ENCODE peak calls at places on chromosomes 7 and 10, in four cellular contexts. One of them, this sample, is unnamed.

GRCh38 chr10:133039107-133039822 is 48.5 kb upstream of the ADGRA1 start:
- DNase-seq in activated CD8-positive, alpha-beta memory T cell treated with anti-CD3 and anti-CD28 coated beads for 24 hours: no peak
- DNase-seq in activated T-helper 1 cell treated with anti-CD3 and anti-CD28 coated beads, Interleukin-2, amount 50 U/mL, for 16 hours: no peak
- DNase-seq in activated CD8-positive, alpha-beta T cell treated with anti-CD3 and anti-CD28 coated beads for 36 hours: no peak
- DNase-seq in this sample: no peak

GRCh38 chr10:114545071-114545470 is 113.0 kb downstream of the ABLIM1 start:
- DNase-seq in activated CD8-positive, alpha-beta memory T cell treated with anti-CD3 and anti-CD28 coated beads for 24 hours: no peak
- DNase-seq in activated T-helper 1 cell treated with anti-CD3 and anti-CD28 coated beads, Interleukin-2, amount 50 U/mL, for 16 hours: no peak
- DNase-seq in activated CD8-positive, alpha-beta T cell treated with anti-CD3 and anti-CD28 coated beads for 36 hours: no peak
- DNase-seq in this sample: no peak

GRCh38 chr10:15052121-15052520 is 8.4 kb downstream of the OLAH start:
- DNase-seq in activated CD8-positive, alpha-beta memory T cell treated with anti-CD3 and anti-CD28 coated beads for 24 hours: no peak
- DNase-seq in activated T-helper 1 cell treated with anti-CD3 and anti-CD28 coated beads, Interleukin-2, amount 50 U/mL, for 16 hours: no peak
- DNase-seq in activated CD8-positive, alpha-beta T cell treated with anti-CD3 and anti-CD28 coated beads for 36 hours: no peak
- DNase-seq in this sample: no peak

GRCh38 chr7:84085147-84085546 is 109.4 kb downstream of the SEMA3A start:
- DNase-seq in activated CD8-positive, alpha-beta memory T cell treated with anti-CD3 and anti-CD28 coated beads for 24 hours: no peak
- DNase-seq in activated T-helper 1 cell treated with anti-CD3 and anti-CD28 coated beads, Interleukin-2, amount 50 U/mL, for 16 hours: no peak
- DNase-seq in activated CD8-positive, alpha-beta T cell treated with anti-CD3 and anti-CD28 coated beads for 36 hours: no peak
- DNase-seq in this sample: peak

GRCh38 chr7:1899201-1899600 is 229.1 kb downstream of the ELFN1 start:
- DNase-seq in activated CD8-positive, alpha-beta memory T cell treated with anti-CD3 and anti-CD28 coated beads for 24 hours: no peak
- DNase-seq in activated T-helper 1 cell treated with anti-CD3 and anti-CD28 coated beads, Interleukin-2, amount 50 U/mL, for 16 hours: no peak
- DNase-seq in activated CD8-positive, alpha-beta T cell treated with anti-CD3 and anti-CD28 coated beads for 36 hours: no peak
- DNase-seq in this sample: no peak

GRCh38 chr7:4633012-4633411 is 49.1 kb upstream of the FOXK1 start:
- DNase-seq in activated CD8-positive, alpha-beta memory T cell treated with anti-CD3 and anti-CD28 coated beads for 24 hours: no peak
- DNase-seq in activated T-helper 1 cell treated with anti-CD3 and anti-CD28 coated beads, Interleukin-2, amount 50 U/mL, for 16 hours: no peak
- DNase-seq in activated CD8-positive, alpha-beta T cell treated with anti-CD3 and anti-CD28 coated beads for 36 hours: peak
- DNase-seq in this sample: peak

GRCh38 chr10:91944880-91945630 is 21.5 kb downstream of the BTAF1 start:
- DNase-seq in activated CD8-positive, alpha-beta memory T cell treated with anti-CD3 and anti-CD28 coated beads for 24 hours: no peak
- DNase-seq in activated T-helper 1 cell treated with anti-CD3 and anti-CD28 coated beads, Interleukin-2, amount 50 U/mL, for 16 hours: no peak
- DNase-seq in activated CD8-positive, alpha-beta T cell treated with anti-CD3 and anti-CD28 coated beads for 36 hours: peak
- DNase-seq in this sample: peak

GRCh38 chr10:49666685-49667084 is 12.8 kb upstream of the C10orf53 start:
- DNase-seq in activated CD8-positive, alpha-beta memory T cell treated with anti-CD3 and anti-CD28 coated beads for 24 hours: no peak
- DNase-seq in activated T-helper 1 cell treated with anti-CD3 and anti-CD28 coated beads, Interleukin-2, amount 50 U/mL, for 16 hours: no peak
- DNase-seq in activated CD8-positive, alpha-beta T cell treated with anti-CD3 and anti-CD28 coated beads for 36 hours: no peak
- DNase-seq in this sample: no peak

GRCh38 chr10:29131952-29132820 is 156.7 kb upstream of the LYZL1 start:
- DNase-seq in activated CD8-positive, alpha-beta memory T cell treated with anti-CD3 and anti-CD28 coated beads for 24 hours: no peak
- DNase-seq in activated T-helper 1 cell treated with anti-CD3 and anti-CD28 coated beads, Interleukin-2, amount 50 U/mL, for 16 hours: no peak
- DNase-seq in activated CD8-positive, alpha-beta T cell treated with anti-CD3 and anti-CD28 coated beads for 36 hours: no peak
- DNase-seq in this sample: peak

GRCh38 chr10:116524736-116525135 is 21.0 kb upstream of the PNLIP start:
- DNase-seq in activated CD8-positive, alpha-beta memory T cell treated with anti-CD3 and anti-CD28 coated beads for 24 hours: no peak
- DNase-seq in activated T-helper 1 cell treated with anti-CD3 and anti-CD28 coated beads, Interleukin-2, amount 50 U/mL, for 16 hours: no peak
- DNase-seq in activated CD8-positive, alpha-beta T cell treated with anti-CD3 and anti-CD28 coated beads for 36 hours: no peak
- DNase-seq in this sample: no peak

GRCh38 chr7:100472854-100473499 is 6.0 kb downstream of the TSC22D4 start:
- DNase-seq in activated CD8-positive, alpha-beta memory T cell treated with anti-CD3 and anti-CD28 coated beads for 24 hours: no peak
- DNase-seq in activated T-helper 1 cell treated with anti-CD3 and anti-CD28 coated beads, Interleukin-2, amount 50 U/mL, for 16 hours: no peak
- DNase-seq in activated CD8-positive, alpha-beta T cell treated with anti-CD3 and anti-CD28 coated beads for 36 hours: no peak
- DNase-seq in this sample: peak

GRCh38 chr7:81075150-81075549 is 156.3 kb upstream of the SEMA3C start:
- DNase-seq in activated CD8-positive, alpha-beta memory T cell treated with anti-CD3 and anti-CD28 coated beads for 24 hours: no peak
- DNase-seq in activated T-helper 1 cell treated with anti-CD3 and anti-CD28 coated beads, Interleukin-2, amount 50 U/mL, for 16 hours: no peak
- DNase-seq in activated CD8-positive, alpha-beta T cell treated with anti-CD3 and anti-CD28 coated beads for 36 hours: no peak
- DNase-seq in this sample: no peak

GRCh38 chr7:98324782-98325181 is 43.3 kb downstream of the BRI3 start:
- DNase-seq in activated CD8-positive, alpha-beta memory T cell treated with anti-CD3 and anti-CD28 coated beads for 24 hours: no peak
- DNase-seq in activated T-helper 1 cell treated with anti-CD3 and anti-CD28 coated beads, Interleukin-2, amount 50 U/mL, for 16 hours: no peak
- DNase-seq in activated CD8-positive, alpha-beta T cell treated with anti-CD3 and anti-CD28 coated beads for 36 hours: no peak
- DNase-seq in this sample: no peak

GRCh38 chr10:127216284-127216683 is 19.9 kb upstream of the INSYN2A start:
- DNase-seq in activated CD8-positive, alpha-beta memory T cell treated with anti-CD3 and anti-CD28 coated beads for 24 hours: no peak
- DNase-seq in activated T-helper 1 cell treated with anti-CD3 and anti-CD28 coated beads, Interleukin-2, amount 50 U/mL, for 16 hours: no peak
- DNase-seq in activated CD8-positive, alpha-beta T cell treated with anti-CD3 and anti-CD28 coated beads for 36 hours: no peak
- DNase-seq in this sample: no peak

GRCh38 chr10:92839191-92840085 is 8.9 kb upstream of the EXOC6 start:
- DNase-seq in activated CD8-positive, alpha-beta memory T cell treated with anti-CD3 and anti-CD28 coated beads for 24 hours: peak
- DNase-seq in activated T-helper 1 cell treated with anti-CD3 and anti-CD28 coated beads, Interleukin-2, amount 50 U/mL, for 16 hours: peak
- DNase-seq in activated CD8-positive, alpha-beta T cell treated with anti-CD3 and anti-CD28 coated beads for 36 hours: peak
- DNase-seq in this sample: peak

GRCh38 chr7:122305475-122306319 is 1.1 kb upstream of the FEZF1 start:
- DNase-seq in activated CD8-positive, alpha-beta memory T cell treated with anti-CD3 and anti-CD28 coated beads for 24 hours: no peak
- DNase-seq in activated T-helper 1 cell treated with anti-CD3 and anti-CD28 coated beads, Interleukin-2, amount 50 U/mL, for 16 hours: no peak
- DNase-seq in activated CD8-positive, alpha-beta T cell treated with anti-CD3 and anti-CD28 coated beads for 36 hours: no peak
- DNase-seq in this sample: no peak

GRCh38 chr10:3538850-3539531 is 246.0 kb downstream of the KLF6 start:
- DNase-seq in activated CD8-positive, alpha-beta memory T cell treated with anti-CD3 and anti-CD28 coated beads for 24 hours: no peak
- DNase-seq in activated T-helper 1 cell treated with anti-CD3 and anti-CD28 coated beads, Interleukin-2, amount 50 U/mL, for 16 hours: no peak
- DNase-seq in activated CD8-positive, alpha-beta T cell treated with anti-CD3 and anti-CD28 coated beads for 36 hours: peak
- DNase-seq in this sample: peak

GRCh38 chr7:105281966-105282365 is 106.8 kb downstream of the SRPK2 start:
- DNase-seq in activated CD8-positive, alpha-beta memory T cell treated with anti-CD3 and anti-CD28 coated beads for 24 hours: no peak
- DNase-seq in activated T-helper 1 cell treated with anti-CD3 and anti-CD28 coated beads, Interleukin-2, amount 50 U/mL, for 16 hours: no peak
- DNase-seq in activated CD8-positive, alpha-beta T cell treated with anti-CD3 and anti-CD28 coated beads for 36 hours: no peak
- DNase-seq in this sample: no peak

GRCh38 chr7:11252705-11253272 is 279.1 kb downstream of the PHF14 start:
- DNase-seq in activated CD8-positive, alpha-beta memory T cell treated with anti-CD3 and anti-CD28 coated beads for 24 hours: no peak
- DNase-seq in activated T-helper 1 cell treated with anti-CD3 and anti-CD28 coated beads, Interleukin-2, amount 50 U/mL, for 16 hours: no peak
- DNase-seq in activated CD8-positive, alpha-beta T cell treated with anti-CD3 and anti-CD28 coated beads for 36 hours: no peak
- DNase-seq in this sample: no peak

GRCh38 chr7:11807000-11807399 is 25.0 kb downstream of the THSD7A start:
- DNase-seq in activated CD8-positive, alpha-beta memory T cell treated with anti-CD3 and anti-CD28 coated beads for 24 hours: no peak
- DNase-seq in activated T-helper 1 cell treated with anti-CD3 and anti-CD28 coated beads, Interleukin-2, amount 50 U/mL, for 16 hours: no peak
- DNase-seq in activated CD8-positive, alpha-beta T cell treated with anti-CD3 and anti-CD28 coated beads for 36 hours: no peak
- DNase-seq in this sample: no peak

GRCh38 chr7:139854803-139855497 is 25.9 kb downstream of the TBXAS1 start:
- DNase-seq in activated CD8-positive, alpha-beta memory T cell treated with anti-CD3 and anti-CD28 coated beads for 24 hours: peak
- DNase-seq in activated T-helper 1 cell treated with anti-CD3 and anti-CD28 coated beads, Interleukin-2, amount 50 U/mL, for 16 hours: no peak
- DNase-seq in activated CD8-positive, alpha-beta T cell treated with anti-CD3 and anti-CD28 coated beads for 36 hours: peak
- DNase-seq in this sample: no peak

This sample was measured in amniotic epithelial cell.